ENCODE peak calls at places on chromosomes 7 and 10, in eight cellular contexts. S, P, I, T, N, G, V and R are unnamed samples.

GRCh38 chr10:44458671-44459403 is 73.9 kb upstream of the CXCL12 start:
- DNase-seq in P (no peak), N (no peak), S (no peak), G (no peak), T (no peak), I (no peak), V (no peak), R (no peak)

GRCh38 chr10:87850742-87851205 is 12.6 kb downstream of the KLLN start:
- DNase-seq in V (peak), T (peak), S (peak), N (no peak), G (peak), I (no peak), P (peak), R (no peak)

GRCh38 chr10:128629111-128630096 is 503.2 kb upstream of the MKI67 start:
- DNase-seq in I (no peak), P (no peak), S (peak), N (no peak), G (no peak), T (no peak), V (peak), R (no peak)

GRCh38 chr7:66847879-66848810 is 72.9 kb upstream of the TMEM248 start:
- DNase-seq in S (peak), I (no peak), P (no peak), G (no peak), V (no peak), T (no peak), N (peak), R (no peak)

GRCh38 chr7:42115795-42116194 is 121.2 kb downstream of the GLI3 start:
- DNase-seq in G (no peak), V (no peak), P (no peak), I (no peak), N (no peak), T (no peak), S (no peak), R (no peak)

GRCh38 chr10:102868976-102869289 is 337 bp upstream of the AS3MT start:
- DNase-seq in V (no peak), P (no peak), G (no peak), T (no peak), S (no peak), I (no peak), N (no peak), R (no peak)

GRCh38 chr7:120842131-120842621 is 15.8 kb downstream of the TSPAN12 start:
- DNase-seq in N (no peak), T (no peak), V (no peak), I (peak), S (peak), G (no peak), P (no peak), R (no peak)

GRCh38 chr7:151256410-151257045 is 8.0 kb upstream of the SMARCD3 start:
- DNase-seq in V (no peak), N (no peak), G (no peak), T (no peak), P (no peak), I (no peak), S (no peak), R (no peak)

GRCh38 chr7:155809332-155809946 is 2.8 kb downstream of the SHH start:
- DNase-seq in N (no peak), S (peak), P (no peak), T (no peak), I (no peak), V (no peak), G (no peak), R (no peak)

GRCh38 chr7:48109848-48110663 is 21.0 kb downstream of the UPP1 start:
- DNase-seq in V (no peak), P (peak), T (peak), G (peak), S (peak), N (no peak), I (peak), R (no peak)

GRCh38 chr10:114308470-114309110 is 69.5 kb downstream of the VWA2 start:
- DNase-seq in S (peak), P (no peak), G (no peak), V (no peak), T (no peak), I (no peak), N (no peak), R (no peak)